ENCODE peak calls at places on chromosomes 2 and 18, in six cellular contexts. One of them, this sample, is unnamed.

GRCh38 chr2:119218478-119219064 is 5.1 kb upstream of the STEAP3 start:
- DNase-seq in upper lobe of left lung: no peak
- DNase-seq in K562: peak
- DNase-seq in H1: no peak
- DNase-seq in SK-N-SH: no peak
- DNase-seq in stomach: peak
- DNase-seq in this sample: no peak

GRCh38 chr2:226515344-226516055 is 284.1 kb downstream of the IRS1 start:
- DNase-seq in SK-N-SH: no peak
- DNase-seq in upper lobe of left lung: no peak
- DNase-seq in H1: no peak
- DNase-seq in stomach: no peak
- DNase-seq in K562: no peak
- DNase-seq in this sample: no peak

GRCh38 chr2:190984595-190984994 is 29.4 kb downstream of the STAT1 start:
- DNase-seq in stomach: no peak
- DNase-seq in H1: no peak
- DNase-seq in upper lobe of left lung: no peak
- DNase-seq in SK-N-SH: no peak
- DNase-seq in K562: no peak
- DNase-seq in this sample: no peak

GRCh38 chr2:203583696-203584095 is 48.6 kb upstream of the RAPH1 start:
- DNase-seq in stomach: no peak
- DNase-seq in H1: no peak
- DNase-seq in SK-N-SH: no peak
- DNase-seq in K562: no peak
- DNase-seq in upper lobe of left lung: peak
- DNase-seq in this sample: peak

GRCh38 chr18:36536426-36536825 is 238.9 kb downstream of the FHOD3 start:
- DNase-seq in H1: peak
- DNase-seq in SK-N-SH: no peak
- DNase-seq in upper lobe of left lung: no peak
- DNase-seq in K562: no peak
- DNase-seq in stomach: no peak
- DNase-seq in this sample: no peak

GRCh38 chr2:141899740-141900139 is 231.1 kb downstream of the LRP1B start:
- DNase-seq in stomach: no peak
- DNase-seq in K562: no peak
- DNase-seq in upper lobe of left lung: no peak
- DNase-seq in SK-N-SH: no peak
- DNase-seq in H1: no peak
- DNase-seq in this sample: no peak

GRCh38 chr2:64653174-64654062 is at the start of gene SERTAD2:
- DNase-seq in K562: peak
- DNase-seq in stomach: peak
- DNase-seq in upper lobe of left lung: peak
- DNase-seq in H1: peak
- DNase-seq in SK-N-SH: peak
- DNase-seq in this sample: peak

GRCh38 chr2:101150306-101151140 is 659 bp downstream of the TBC1D8 start:
- DNase-seq in SK-N-SH: peak
- DNase-seq in upper lobe of left lung: peak
- DNase-seq in K562: peak
- DNase-seq in H1: peak
- DNase-seq in stomach: peak
- DNase-seq in this sample: peak

GRCh38 chr2:151357359-151357758 is at the start of gene TNFAIP6:
- DNase-seq in K562: no peak
- DNase-seq in upper lobe of left lung: no peak
- DNase-seq in H1: no peak
- DNase-seq in stomach: no peak
- DNase-seq in SK-N-SH: peak
- DNase-seq in this sample: no peak

GRCh38 chr2:200221055-200221692 is 85.3 kb upstream of the SPATS2L start:
- DNase-seq in upper lobe of left lung: no peak
- DNase-seq in stomach: no peak
- DNase-seq in K562: no peak
- DNase-seq in H1: no peak
- DNase-seq in SK-N-SH: no peak
- DNase-seq in this sample: no peak

GRCh38 chr2:42171396-42171971 is 2.3 kb downstream of the EML4 start:
- DNase-seq in SK-N-SH: peak
- DNase-seq in K562: no peak
- DNase-seq in stomach: no peak
- DNase-seq in H1: no peak
- DNase-seq in upper lobe of left lung: no peak
- DNase-seq in this sample: no peak

GRCh38 chr2:46985512-46985911 is 69.9 kb upstream of the MCFD2 start:
- DNase-seq in stomach: no peak
- DNase-seq in H1: no peak
- DNase-seq in upper lobe of left lung: no peak
- DNase-seq in SK-N-SH: no peak
- DNase-seq in K562: no peak
- DNase-seq in this sample: no peak

GRCh38 chr2:211564441-211564840 is 974.2 kb downstream of the ERBB4 start:
- DNase-seq in H1: no peak
- DNase-seq in upper lobe of left lung: no peak
- DNase-seq in K562: no peak
- DNase-seq in stomach: no peak
- DNase-seq in SK-N-SH: no peak
- DNase-seq in this sample: no peak

GRCh38 chr2:99879481-99879880 is 262.9 kb downstream of the AFF3 start:
- DNase-seq in SK-N-SH: no peak
- DNase-seq in upper lobe of left lung: no peak
- DNase-seq in K562: no peak
- DNase-seq in stomach: no peak
- DNase-seq in H1: no peak
- DNase-seq in this sample: no peak

GRCh38 chr2:176128172-176129012 is 1.1 kb upstream of the HOXD8 start:
- DNase-seq in stomach: no peak
- DNase-seq in K562: no peak
- DNase-seq in SK-N-SH: no peak
- DNase-seq in upper lobe of left lung: no peak
- DNase-seq in H1: peak
- DNase-seq in this sample: no peak

GRCh38 chr2:145036421-145036901 is 516.5 kb upstream of the ZEB2 start:
- DNase-seq in stomach: no peak
- DNase-seq in SK-N-SH: no peak
- DNase-seq in K562: no peak
- DNase-seq in H1: no peak
- DNase-seq in upper lobe of left lung: no peak
- DNase-seq in this sample: no peak

GRCh38 chr2:238039151-238039550 is 21.6 kb upstream of the SCLY start:
- DNase-seq in upper lobe of left lung: no peak
- DNase-seq in stomach: no peak
- DNase-seq in H1: no peak
- DNase-seq in K562: no peak
- DNase-seq in SK-N-SH: no peak
- DNase-seq in this sample: no peak

GRCh38 chr18:56565596-56566355 is 72.6 kb downstream of the TXNL1 start:
- DNase-seq in H1: no peak
- DNase-seq in K562: no peak
- DNase-seq in stomach: no peak
- DNase-seq in upper lobe of left lung: no peak
- DNase-seq in SK-N-SH: peak
- DNase-seq in this sample: no peak

GRCh38 chr2:168660859-168661258 is 141.6 kb upstream of the NOSTRIN start:
- DNase-seq in K562: no peak
- DNase-seq in H1: no peak
- DNase-seq in SK-N-SH: peak
- DNase-seq in stomach: no peak
- DNase-seq in upper lobe of left lung: no peak
- DNase-seq in this sample: no peak

GRCh38 chr2:168662651-168663208 is 139.7 kb upstream of the NOSTRIN start:
- DNase-seq in SK-N-SH: no peak
- DNase-seq in K562: no peak
- DNase-seq in stomach: no peak
- DNase-seq in upper lobe of left lung: no peak
- DNase-seq in H1: no peak
- DNase-seq in this sample: no peak

GRCh38 chr2:168663993-168664392 is 138.4 kb upstream of the NOSTRIN start:
- DNase-seq in H1: no peak
- DNase-seq in K562: no peak
- DNase-seq in stomach: no peak
- DNase-seq in upper lobe of left lung: no peak
- DNase-seq in SK-N-SH: no peak
- DNase-seq in this sample: no peak

GRCh38 chr2:168658706-168659105 is 143.7 kb upstream of the NOSTRIN start:
- DNase-seq in K562: no peak
- DNase-seq in stomach: no peak
- DNase-seq in SK-N-SH: no peak
- DNase-seq in upper lobe of left lung: no peak
- DNase-seq in H1: no peak
- DNase-seq in this sample: no peak

DNA sequence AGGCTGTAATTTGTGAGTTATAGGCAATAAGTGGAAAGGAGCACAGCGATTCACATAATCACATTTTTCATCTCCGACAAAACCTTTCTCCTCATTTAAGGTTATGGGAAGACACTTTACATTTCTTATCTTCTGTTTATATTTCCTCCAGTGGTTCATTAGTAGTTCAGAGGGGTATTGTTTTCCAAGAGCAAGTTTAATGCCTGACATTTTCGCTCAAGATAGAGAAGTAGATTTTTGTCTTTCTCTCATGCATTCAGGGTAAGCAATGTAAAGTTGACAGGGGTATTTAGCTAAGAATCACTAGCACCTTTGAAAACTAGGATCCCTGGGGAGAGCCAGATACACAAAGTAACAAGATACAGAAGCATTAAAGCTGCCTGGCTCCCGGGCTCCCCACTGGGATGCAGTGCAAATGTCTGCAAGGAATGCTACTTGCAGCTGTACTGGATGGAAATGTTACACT is 141.0 kb upstream of the NOSTRIN start:
- DNase-seq in upper lobe of left lung: no peak
- DNase-seq in K562: no peak
- DNase-seq in SK-N-SH: no peak
- DNase-seq in H1: no peak
- DNase-seq in stomach: no peak
- DNase-seq in this sample: no peak
- H3K27ac ChIP-seq in upper lobe of left lung: no peak
- H3K27ac ChIP-seq in K562: no peak
- H3K27ac ChIP-seq in SK-N-SH: no peak
- H3K27ac ChIP-seq in H1: no peak
- H3K27ac ChIP-seq in stomach: no peak
- H3K27ac ChIP-seq in this sample: no peak

GRCh38 chr2:143600136-143600535 is 470.9 kb downstream of the ARHGAP15 start:
- DNase-seq in SK-N-SH: no peak
- DNase-seq in K562: no peak
- DNase-seq in stomach: no peak
- DNase-seq in upper lobe of left lung: no peak
- DNase-seq in H1: no peak
- DNase-seq in this sample: no peak

GRCh38 chr2:143594745-143595144 is 465.5 kb downstream of the ARHGAP15 start:
- DNase-seq in upper lobe of left lung: no peak
- DNase-seq in K562: no peak
- DNase-seq in H1: no peak
- DNase-seq in stomach: no peak
- DNase-seq in SK-N-SH: no peak
- DNase-seq in this sample: no peak
- TF ChIP-seq POLR2AphosphoS5 in upper lobe of left lung: no peak
- TF ChIP-seq POLR2AphosphoS5 in K562: no peak
- TF ChIP-seq POLR2AphosphoS5 in H1: no peak
- TF ChIP-seq POLR2AphosphoS5 in stomach: no peak
- TF ChIP-seq POLR2AphosphoS5 in SK-N-SH: no peak
- TF ChIP-seq POLR2AphosphoS5 in this sample: no peak

GRCh38 chr2:189412330-189412953 is 28.8 kb upstream of the WDR75 start:
- DNase-seq in K562: peak
- DNase-seq in SK-N-SH: peak
- DNase-seq in H1: peak
- DNase-seq in upper lobe of left lung: no peak
- DNase-seq in stomach: no peak
- DNase-seq in this sample: peak

GRCh38 chr2:189409136-189409535 is 32.1 kb upstream of the WDR75 start:
- DNase-seq in stomach: no peak
- DNase-seq in upper lobe of left lung: no peak
- DNase-seq in H1: no peak
- DNase-seq in K562: no peak
- DNase-seq in SK-N-SH: no peak
- DNase-seq in this sample: no peak

GRCh38 chr2:189413249-189413648 is 28.0 kb upstream of the WDR75 start:
- DNase-seq in K562: no peak
- DNase-seq in SK-N-SH: no peak
- DNase-seq in upper lobe of left lung: no peak
- DNase-seq in H1: no peak
- DNase-seq in stomach: no peak
- DNase-seq in this sample: no peak

GRCh38 chr2:189409647-189410046 is 31.6 kb upstream of the WDR75 start:
- DNase-seq in upper lobe of left lung: no peak
- DNase-seq in K562: no peak
- DNase-seq in SK-N-SH: no peak
- DNase-seq in stomach: no peak
- DNase-seq in H1: no peak
- DNase-seq in this sample: no peak

GRCh38 chr2:189411860-189412259 is 29.4 kb upstream of the WDR75 start:
- DNase-seq in SK-N-SH: no peak
- DNase-seq in H1: no peak
- DNase-seq in K562: no peak
- DNase-seq in upper lobe of left lung: no peak
- DNase-seq in stomach: no peak
- DNase-seq in this sample: no peak
- TF ChIP-seq EP300 in SK-N-SH: no peak
- TF ChIP-seq EP300 in H1: no peak
- TF ChIP-seq EP300 in K562: no peak
- TF ChIP-seq EP300 in upper lobe of left lung: no peak
- TF ChIP-seq EP300 in stomach: peak
- TF ChIP-seq EP300 in this sample: peak

GRCh38 chr18:34834897-34835296 is 124.8 kb downstream of the DTNA start:
- DNase-seq in stomach: no peak
- DNase-seq in SK-N-SH: no peak
- DNase-seq in upper lobe of left lung: no peak
- DNase-seq in H1: no peak
- DNase-seq in K562: no peak
- DNase-seq in this sample: no peak

GRCh38 chr18:34837769-34838194 is 127.7 kb downstream of the DTNA start:
- DNase-seq in SK-N-SH: no peak
- DNase-seq in K562: no peak
- DNase-seq in upper lobe of left lung: no peak
- DNase-seq in stomach: no peak
- DNase-seq in H1: no peak
- DNase-seq in this sample: no peak

GRCh38 chr18:34835466-34835865 is 125.4 kb downstream of the DTNA start:
- DNase-seq in upper lobe of left lung: no peak
- DNase-seq in stomach: no peak
- DNase-seq in K562: no peak
- DNase-seq in SK-N-SH: no peak
- DNase-seq in H1: no peak
- DNase-seq in this sample: no peak

GRCh38 chr18:34840416-34840815 is 130.3 kb downstream of the DTNA start:
- DNase-seq in stomach: no peak
- DNase-seq in SK-N-SH: no peak
- DNase-seq in upper lobe of left lung: no peak
- DNase-seq in K562: no peak
- DNase-seq in H1: no peak
- DNase-seq in this sample: no peak

GRCh38 chr18:34838669-34839068 is 128.6 kb downstream of the DTNA start:
- DNase-seq in SK-N-SH: no peak
- DNase-seq in K562: no peak
- DNase-seq in upper lobe of left lung: no peak
- DNase-seq in stomach: no peak
- DNase-seq in H1: no peak
- DNase-seq in this sample: no peak
- H3K27ac ChIP-seq in SK-N-SH: no peak
- H3K27ac ChIP-seq in K562: no peak
- H3K27ac ChIP-seq in upper lobe of left lung: no peak
- H3K27ac ChIP-seq in stomach: peak
- H3K27ac ChIP-seq in H1: no peak
- H3K27ac ChIP-seq in this sample: peak

GRCh38 chr2:234951386-234952269 is at the start of gene SH3BP4:
- DNase-seq in stomach: peak
- DNase-seq in SK-N-SH: peak
- DNase-seq in upper lobe of left lung: peak
- DNase-seq in H1: peak
- DNase-seq in K562: peak
- DNase-seq in this sample: peak
- TF ChIP-seq POLR2AphosphoS5 in stomach: no peak
- TF ChIP-seq POLR2AphosphoS5 in SK-N-SH: no peak
- TF ChIP-seq POLR2AphosphoS5 in upper lobe of left lung: no peak
- TF ChIP-seq POLR2AphosphoS5 in H1: no peak
- TF ChIP-seq POLR2AphosphoS5 in K562: no peak
- TF ChIP-seq POLR2AphosphoS5 in this sample: no peak